ENCODE peak calls at places on chromosomes 16 and 17, in ten cellular contexts. L is HepG2, G is sigmoid colon, H is A549, F is ovary, C is SK-N-SH, W is upper lobe of left lung, N is GM12878, O is suprapubic skin, R is stomach. S is an unnamed sample. For H3K4me1 and H3K9me3, the result is how much of the 10 kb centered on the place peaks cover.

GRCh38 chr17:75503976-75504346 is 11.4 kb downstream of the CASKIN2 start:
- DNase-seq in L (no peak), G (no peak), H (no peak), F (no peak), C (no peak), W (no peak), N (no peak), O (peak), R (no peak), S (no peak)

GRCh38 chr17:38761612-38762011 is 9.1 kb downstream of the PSMB3 start:
- DNase-seq in L (peak), G (no peak), H (peak), F (no peak), C (peak), W (no peak), N (no peak), O (no peak), R (no peak), S (no peak)

GRCh38 chr17:77564278-77564920 is 394.1 kb upstream of the TNRC6C start:
- DNase-seq in L (no peak), G (no peak), H (no peak), F (no peak), C (no peak), W (no peak), N (no peak), O (no peak), R (no peak), S (no peak)

GRCh38 chr17:44386182-44386525 is 3.3 kb downstream of the ITGA2B start:
- DNase-seq in L (no peak), G (no peak), H (no peak), F (no peak), C (no peak), W (no peak), N (no peak), O (no peak), R (no peak), S (no peak)

GRCh38 chr16:7352114-7352513 is 19.5 kb downstream of the RBFOX1 start:
- DNase-seq in L (no peak), G (no peak), H (no peak), F (no peak), C (no peak), W (no peak), N (no peak), O (no peak), R (no peak), S (no peak)

GRCh38 chr17:50675627-50676026 is 32.1 kb downstream of the ANKRD40 start:
- DNase-seq in L (no peak), G (peak), H (no peak), F (no peak), C (no peak), W (no peak), N (no peak), O (no peak), R (peak), S (peak)

GRCh38 chr17:17425005-17425404 is 51.8 kb upstream of the MED9 start:
- DNase-seq in L (no peak), G (no peak), H (no peak), F (no peak), C (no peak), W (no peak), N (no peak), O (peak), R (peak), S (no peak)

GRCh38 chr16:1890701-1891035 is 18.7 kb upstream of the MEIOB start:
- DNase-seq in L (no peak), G (no peak), H (no peak), F (no peak), C (peak), W (no peak), N (no peak), O (no peak), R (no peak), S (no peak)

GRCh38 chr16:88967800-88968588 is 9.0 kb downstream of the CBFA2T3 start:
- DNase-seq in L (no peak), G (no peak), H (no peak), F (no peak), C (no peak), W (no peak), N (peak), O (no peak), R (no peak), S (peak)

GRCh38 chr16:88966986-88967799 is 9.8 kb downstream of the CBFA2T3 start:
- DNase-seq in L (no peak), G (no peak), H (no peak), F (no peak), C (no peak), W (no peak), N (no peak), O (no peak), R (no peak), S (no peak)

GRCh38 chr16:88965411-88965810 is 11.6 kb downstream of the CBFA2T3 start:
- DNase-seq in L (no peak), G (no peak), H (no peak), F (no peak), C (no peak), W (no peak), N (no peak), O (no peak), R (no peak), S (no peak)

GRCh38 chr16:88964636-88965035 is 12.4 kb downstream of the CBFA2T3 start:
- DNase-seq in L (no peak), G (no peak), H (no peak), F (no peak), C (no peak), W (no peak), N (no peak), O (no peak), R (no peak), S (no peak)

DNA sequence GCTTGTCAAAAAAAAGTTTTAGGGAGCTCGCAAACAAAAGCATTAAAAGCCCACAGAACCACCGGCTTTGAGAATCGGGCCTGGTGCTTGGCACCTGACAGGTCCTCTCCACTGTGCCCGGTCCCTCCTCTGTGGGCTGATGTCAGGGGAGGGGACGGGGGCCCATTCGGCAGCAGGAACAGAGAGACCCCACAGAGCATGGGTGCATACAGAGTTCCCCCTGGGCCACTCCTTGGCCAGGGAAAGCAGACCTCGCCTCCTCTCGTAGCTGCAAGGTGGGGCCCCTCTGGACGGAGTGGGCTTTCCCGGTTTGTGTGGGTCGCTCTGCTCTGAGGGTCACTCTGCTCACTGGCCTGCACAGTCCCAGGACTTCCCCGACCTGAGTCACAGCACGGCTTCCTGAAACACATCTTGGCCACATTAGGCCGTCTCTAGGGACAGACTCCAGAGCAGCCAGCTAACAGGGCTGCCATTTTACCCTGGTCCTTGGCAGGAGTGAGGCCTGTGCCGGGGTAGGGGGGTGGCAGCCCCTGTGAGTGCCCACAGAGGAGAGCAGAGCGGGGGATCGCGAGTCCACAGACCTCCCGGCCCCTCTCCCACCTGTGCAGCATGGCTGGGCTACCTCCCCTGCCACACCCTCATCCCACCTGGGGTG is 11.1 kb downstream of the CBFA2T3 start:
- DNase-seq in L (no peak), G (no peak), H (no peak), F (no peak), C (no peak), W (no peak), N (no peak), O (no peak), R (no peak), S (no peak)
- H3K4me1 ChIP-seq in L (under half), G (under half), H (under half), F (under half), C (under half), W (under half), N (half or more), O (under half), R (under half), S (under half)

GRCh38 chr16:10878328-10878643 is 1.3 kb downstream of the CIITA start:
- DNase-seq in L (no peak), G (no peak), H (no peak), F (no peak), C (no peak), W (no peak), N (no peak), O (no peak), R (no peak), S (no peak)
- TF ChIP-seq EP300 in L (no peak), G (no peak), H (no peak), F (no peak), C (no peak), W (no peak), N (no peak), O (no peak), R (no peak), S (no peak)

DNA sequence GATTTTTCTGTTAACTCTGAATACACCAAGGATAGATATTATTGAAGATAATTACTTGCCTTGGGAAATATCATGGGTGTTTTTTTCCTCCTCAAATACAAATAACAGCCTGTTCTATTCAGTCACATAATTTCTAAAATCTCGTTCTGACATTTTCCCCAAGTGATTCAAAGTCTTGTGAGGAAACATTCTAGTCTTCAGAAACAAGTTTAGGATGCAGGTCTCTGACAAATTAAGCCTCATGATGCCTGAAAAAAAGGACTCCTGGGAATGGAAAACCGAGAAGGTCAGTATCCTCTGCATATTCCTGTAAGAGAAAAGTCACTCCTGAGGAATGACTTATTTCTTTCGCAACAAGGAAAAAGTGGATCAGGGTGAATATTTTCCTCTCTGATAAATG is 384.5 kb downstream of the CNTNAP4 start:
- DNase-seq in L (no peak), G (no peak), H (no peak), F (no peak), C (no peak), W (no peak), N (no peak), O (no peak), R (no peak), S (no peak)
- H3K9me3 ChIP-seq in L (under half), G (under half), H (under half), F (under half), C (under half), W (under half), N (under half), O (under half), R (under half), S (under half)

GRCh38 chr17:66541461-66542182 is 239.2 kb downstream of the PRKCA start:
- DNase-seq in L (no peak), G (no peak), H (no peak), F (no peak), C (peak), W (no peak), N (peak), O (no peak), R (no peak), S (no peak)
- H3K4me1 ChIP-seq in L (under half), G (half or more), H (under half), F (under half), C (half or more), W (under half), N (under half), O (under half), R (under half), S (under half)

DNA sequence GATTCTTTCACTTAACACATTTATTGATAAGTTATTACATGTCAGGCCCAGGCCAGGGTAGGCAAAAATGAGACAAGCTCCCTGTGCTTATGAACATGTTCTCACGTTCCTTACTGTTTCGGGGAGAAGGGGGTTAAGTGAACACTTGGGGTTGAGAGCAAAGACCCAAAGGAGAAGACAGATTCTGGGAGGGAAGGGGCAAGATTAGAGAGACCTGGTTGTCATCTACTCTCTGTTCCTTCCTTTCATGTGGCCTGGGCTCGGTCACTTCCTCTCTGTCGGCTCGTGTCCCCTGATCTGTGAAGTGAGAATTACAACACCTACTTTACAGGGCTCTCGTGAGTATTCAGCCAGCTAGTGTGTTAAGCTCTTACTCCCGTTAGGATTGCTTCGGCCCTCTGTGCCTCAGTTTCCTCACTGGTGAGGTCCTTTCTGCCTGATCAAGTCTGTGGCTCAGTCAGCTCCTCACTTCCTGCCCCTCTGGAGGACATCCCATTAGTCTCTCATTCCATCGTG is 38.8 kb downstream of the PLCG2 start:
- DNase-seq in L (no peak), G (no peak), H (no peak), F (no peak), C (no peak), W (peak), N (peak), O (no peak), R (peak), S (peak)
- TF ChIP-seq EP300 in L (no peak), G (no peak), H (no peak), F (no peak), C (no peak), W (no peak), N (no peak), O (no peak), R (no peak), S (no peak)

DNA sequence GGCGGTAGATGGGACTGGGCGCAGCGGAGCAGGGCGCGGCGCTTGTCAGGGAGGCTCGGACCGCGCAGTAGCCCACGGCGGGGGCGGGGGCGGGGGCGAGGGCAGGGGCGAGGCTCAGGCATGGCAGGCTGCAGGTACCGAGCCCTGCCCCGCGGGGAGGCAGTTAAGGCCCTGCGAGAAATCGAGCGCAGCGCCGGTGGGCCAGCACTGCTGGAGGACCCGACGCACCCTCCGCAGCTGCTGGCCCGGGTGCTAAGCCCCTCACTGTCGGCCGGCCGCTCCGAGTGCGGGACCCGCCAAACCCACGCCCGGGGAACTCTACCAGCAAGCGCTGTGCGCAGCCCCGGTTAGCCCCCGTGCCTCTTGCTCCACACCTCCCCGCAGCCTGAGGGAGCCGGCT is 90.2 kb upstream of the RPL38 start:
- DNase-seq in L (no peak), G (no peak), H (no peak), F (no peak), C (no peak), W (no peak), N (no peak), O (no peak), R (no peak), S (no peak)
- H3K9me3 ChIP-seq in L (under half), G (under half), H (under half), F (under half), C (under half), W (under half), N (under half), O (under half), R (under half), S (under half)

DNA sequence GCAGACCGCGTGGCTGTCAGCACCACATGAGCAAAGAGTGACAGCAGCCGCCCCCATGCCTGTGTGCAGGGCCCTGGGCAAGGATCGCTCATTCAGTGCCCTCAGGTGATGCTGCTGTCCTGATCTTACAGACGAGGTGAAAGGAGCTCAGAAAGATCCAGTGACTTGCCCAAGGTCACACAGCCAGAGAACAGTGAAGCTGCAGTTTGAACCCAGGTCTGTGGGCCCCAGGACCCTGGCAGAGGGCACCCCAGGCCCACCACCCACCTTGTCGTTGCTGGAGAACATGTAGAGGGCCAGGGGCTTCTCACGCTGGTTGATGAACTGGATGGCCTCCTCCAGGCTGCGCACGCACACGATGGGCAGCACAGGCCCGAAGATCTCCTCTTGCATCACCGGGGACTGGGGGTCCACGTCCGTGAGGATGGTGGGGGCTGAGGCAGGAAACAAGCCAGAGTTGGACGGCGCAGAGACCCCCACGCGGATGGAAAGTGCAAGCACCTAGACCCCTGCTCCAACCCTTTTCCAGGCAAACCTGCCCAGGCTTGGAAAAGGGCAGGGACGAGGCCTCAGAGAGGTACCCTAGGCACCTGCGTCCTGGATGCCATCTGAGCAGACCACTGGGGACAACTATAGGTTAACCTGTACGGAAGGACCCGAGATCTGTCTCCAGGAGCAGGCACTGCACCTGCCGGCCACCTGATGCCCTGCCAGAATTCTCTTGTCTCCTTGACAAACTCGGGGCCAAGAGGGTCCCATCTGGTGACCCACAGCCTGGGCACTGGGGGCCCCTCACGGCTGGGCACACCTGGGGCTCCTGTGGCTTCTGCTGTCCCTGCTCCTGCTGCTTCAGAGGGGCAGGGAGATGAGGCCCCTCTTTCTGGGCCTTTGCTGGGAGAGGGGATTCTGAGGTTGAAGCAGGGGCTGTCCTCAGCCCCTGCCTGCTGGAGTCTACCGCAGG is 8.6 kb downstream of the ALDH3A1 start:
- DNase-seq in L (no peak), G (no peak), H (no peak), F (no peak), C (no peak), W (no peak), N (no peak), O (no peak), R (no peak), S (no peak)
- H3K4me1 ChIP-seq in L (under half), G (under half), H (half or more), F (under half), C (under half), W (under half), N (under half), O (under half), R (under half), S (under half)

GRCh38 chr17:29027521-29027920 is 15.4 kb upstream of the PIPOX start:
- DNase-seq in L (no peak), G (no peak), H (no peak), F (no peak), C (no peak), W (no peak), N (no peak), O (no peak), R (no peak), S (no peak)

GRCh38 chr17:29036584-29036983 is 6.4 kb upstream of the PIPOX start:
- DNase-seq in L (no peak), G (no peak), H (no peak), F (no peak), C (no peak), W (no peak), N (no peak), O (no peak), R (no peak), S (no peak)

GRCh38 chr17:29034510-29034909 is 8.4 kb upstream of the PIPOX start:
- DNase-seq in L (no peak), G (no peak), H (no peak), F (no peak), C (no peak), W (no peak), N (no peak), O (no peak), R (no peak), S (no peak)

GRCh38 chr17:29032798-29033197 is 10.1 kb upstream of the PIPOX start:
- DNase-seq in L (no peak), G (no peak), H (no peak), F (no peak), C (no peak), W (no peak), N (no peak), O (no peak), R (no peak), S (no peak)

GRCh38 chr17:29032067-29032551 is 10.8 kb upstream of the PIPOX start:
- DNase-seq in L (no peak), G (no peak), H (no peak), F (no peak), C (no peak), W (no peak), N (no peak), O (no peak), R (no peak), S (no peak)
- TF ChIP-seq EP300 in L (no peak), G (no peak), H (no peak), F (no peak), C (no peak), W (no peak), N (no peak), O (no peak), R (no peak), S (no peak)

GRCh38 chr16:89027281-89027680 is 50.3 kb upstream of the CBFA2T3 start:
- DNase-seq in L (no peak), G (no peak), H (no peak), F (no peak), C (no peak), W (no peak), N (no peak), O (no peak), R (no peak), S (no peak)
- H3K9me3 ChIP-seq in L (under half), G (under half), H (under half), F (under half), C (under half), W (under half), N (under half), O (under half), R (under half), S (under half)

GRCh38 chr17:47990962-47991731 is 20.2 kb downstream of the CDK5RAP3 start:
- DNase-seq in L (no peak), G (no peak), H (no peak), F (no peak), C (peak), W (no peak), N (no peak), O (no peak), R (no peak), S (no peak)
- H3K4me1 ChIP-seq in L (under half), G (under half), H (under half), F (under half), C (under half), W (under half), N (under half), O (under half), R (under half), S (under half)